ENCODE peak calls at places on chromosome 6, in four cellular contexts. L, S, Q and I are unnamed samples.

GRCh38 chr6:119326291-119327005 is 23.1 kb downstream of the MAN1A1 start:
- DNase-seq in L (no peak), S (no peak), Q (no peak), I (no peak)

GRCh38 chr6:27149140-27149539 is 98.4 kb upstream of the PRSS16 start:
- DNase-seq in L (no peak), S (peak), Q (no peak), I (no peak)

GRCh38 chr6:106556368-106556960 is 72.8 kb downstream of the RTN4IP1 start:
- DNase-seq in L (no peak), S (peak), Q (peak), I (no peak)

GRCh38 chr6:163113358-163113962 is 301.1 kb upstream of the QKI start:
- DNase-seq in L (no peak), S (no peak), Q (no peak), I (no peak)

GRCh38 chr6:27161946-27162603 is 85.4 kb upstream of the PRSS16 start:
- DNase-seq in L (peak), S (peak), Q (peak), I (no peak)

GRCh38 chr6:64041373-64041772 is 405.8 kb downstream of the PHF3 start:
- DNase-seq in L (no peak), S (no peak), Q (no peak), I (no peak)

GRCh38 chr6:27133281-27134227 is 113.9 kb upstream of the PRSS16 start:
- DNase-seq in L (peak), S (peak), Q (peak), I (peak)

GRCh38 chr6:87653074-87653962 is 48.7 kb downstream of the AKIRIN2 start:
- DNase-seq in L (no peak), S (no peak), Q (no peak), I (no peak)

GRCh38 chr6:110874880-110875547 is 429 bp downstream of the AMD1 start:
- DNase-seq in L (peak), S (peak), Q (peak), I (no peak)

GRCh38 chr6:149108398-149109100 is 209.0 kb upstream of the TAB2 start:
- DNase-seq in L (no peak), S (no peak), Q (no peak), I (peak)

DNA sequence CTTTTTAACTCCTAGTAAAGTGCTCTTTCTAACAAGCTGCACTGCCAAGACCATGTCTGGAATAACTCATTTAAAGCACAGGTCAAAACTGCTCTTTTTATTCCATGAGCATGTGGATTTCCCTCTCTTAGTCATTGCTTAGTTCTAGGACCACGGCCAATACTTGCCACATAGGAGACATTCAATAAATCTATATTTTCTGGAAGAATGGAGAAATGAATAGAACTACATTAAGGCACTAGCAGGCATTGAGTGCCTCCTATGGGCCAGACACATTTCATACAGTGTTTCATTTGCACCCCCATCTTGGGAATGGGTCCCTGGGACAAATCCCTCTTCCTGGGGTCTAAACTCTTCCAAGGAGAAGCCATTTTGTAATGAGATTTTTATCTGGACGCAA is 552.8 kb upstream of the CITED2 start:
- DNase-seq in L (no peak), S (no peak), Q (peak), I (peak)
- TF ChIP-seq CTCF in L (no peak), S (peak), Q (no peak), I (peak)

DNA sequence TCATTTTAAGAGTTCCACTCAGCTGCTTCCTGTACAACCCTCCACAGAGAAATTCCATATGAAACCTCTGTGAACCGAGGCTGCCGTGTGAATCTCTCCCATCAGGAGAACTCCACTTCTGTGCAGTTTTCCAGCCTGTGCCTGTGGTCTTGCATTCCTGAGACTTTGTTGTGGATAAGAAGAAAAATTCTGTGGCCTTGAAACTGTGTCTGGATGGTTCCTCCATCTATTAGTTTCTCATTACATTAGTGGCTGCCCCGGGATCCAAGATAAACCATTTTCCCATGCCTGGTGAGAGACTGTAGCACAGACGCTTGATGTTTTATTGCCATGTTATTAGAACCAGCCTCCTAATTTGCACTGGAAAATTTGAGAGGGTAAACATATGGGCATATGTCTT is 40.8 kb upstream of the TIAM2 start:
- DNase-seq in L (no peak), S (no peak), Q (no peak), I (no peak)
- TF ChIP-seq CTCF in L (no peak), S (no peak), Q (no peak), I (no peak)

GRCh38 chr6:4055420-4056041 is 23.4 kb downstream of the FAM217A start:
- DNase-seq in L (no peak), S (peak), Q (peak), I (no peak)
- TF ChIP-seq CTCF in L (no peak), S (peak), Q (peak), I (no peak)

GRCh38 chr6:159151266-159151855 is 17.8 kb upstream of the FNDC1 start:
- DNase-seq in L (peak), S (peak), Q (peak), I (peak)
- TF ChIP-seq CTCF in L (peak), S (peak), Q (peak), I (peak)

GRCh38 chr6:122374307-122374706 is 25.1 kb upstream of the HSF2 start:
- DNase-seq in L (no peak), S (no peak), Q (no peak), I (no peak)

GRCh38 chr6:122376246-122376645 is 23.2 kb upstream of the HSF2 start:
- DNase-seq in L (no peak), S (no peak), Q (no peak), I (no peak)

DNA sequence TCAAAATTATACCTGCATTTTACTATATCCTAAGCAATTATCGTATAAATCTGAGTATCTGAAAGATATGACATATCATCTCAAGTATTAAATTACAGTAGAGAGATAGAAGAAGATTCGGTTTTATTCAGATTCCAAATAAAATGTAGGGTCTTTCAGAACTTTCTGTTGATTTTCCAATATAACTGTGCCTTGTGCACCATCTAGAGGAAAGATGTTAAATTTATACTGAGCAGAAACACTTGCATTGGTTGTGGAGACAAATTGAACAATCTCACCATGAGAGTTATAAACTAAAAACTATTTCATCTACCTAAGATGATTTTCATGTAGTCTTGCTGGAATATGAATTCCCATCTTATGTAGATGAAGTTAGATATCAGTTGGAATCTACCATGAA is 26.8 kb upstream of the HSF2 start:
- DNase-seq in L (no peak), S (no peak), Q (no peak), I (no peak)
- TF ChIP-seq CTCF in L (peak), S (peak), Q (peak), I (no peak)

GRCh38 chr6:19322691-19323470 is 514.3 kb upstream of the ID4 start:
- DNase-seq in L (no peak), S (no peak), Q (no peak), I (no peak)
- TF ChIP-seq CTCF in L (no peak), S (no peak), Q (no peak), I (no peak)

GRCh38 chr6:43052842-43053544 is 658 bp downstream of the CUL7 start:
- DNase-seq in L (peak), S (peak), Q (peak), I (peak)

GRCh38 chr6:43053545-43054205 is at the start of gene CUL7:
- DNase-seq in L (peak), S (peak), Q (peak), I (peak)

GRCh38 chr6:43047998-43048397 is 5.7 kb downstream of the CUL7 start:
- DNase-seq in L (no peak), S (no peak), Q (no peak), I (no peak)

GRCh38 chr6:43052225-43052841 is 1.3 kb downstream of the CUL7 start:
- DNase-seq in L (no peak), S (no peak), Q (no peak), I (no peak)

GRCh38 chr6:43050981-43051380 is 2.7 kb downstream of the CUL7 start:
- DNase-seq in L (no peak), S (no peak), Q (no peak), I (no peak)
- TF ChIP-seq CTCF in L (no peak), S (no peak), Q (no peak), I (no peak)